ENCODE peak calls at places on chromosomes 6 and 20, in four cellular contexts. U, J, F and Y are unnamed samples. For H3K36me3 and H3K9me3, the result is how much of the 10 kb centered on the place peaks cover.

GRCh38 chr6:20564777-20565176 is 30.5 kb downstream of the CDKAL1 start:
- DNase-seq in U (peak), J (no peak), F (no peak), Y (no peak)

GRCh38 chr6:4441981-4442434 is 306.6 kb upstream of the ECI2 start:
- DNase-seq in U (no peak), J (peak), F (no peak), Y (no peak)

GRCh38 chr6:138988469-138988834 is 399 bp upstream of the REPS1 start:
- DNase-seq in U (no peak), J (no peak), F (no peak), Y (no peak)

GRCh38 chr20:47710665-47711045 is 74.6 kb downstream of the SULF2 start:
- DNase-seq in U (no peak), J (no peak), F (no peak), Y (no peak)

GRCh38 chr6:136753624-136754023 is 38.7 kb downstream of the MAP3K5 start:
- DNase-seq in U (no peak), J (no peak), F (peak), Y (peak)

GRCh38 chr6:95128439-95128838 is 448.9 kb upstream of the MANEA start:
- DNase-seq in U (no peak), J (no peak), F (no peak), Y (no peak)

GRCh38 chr6:33758807-33759206 is 12.1 kb upstream of the IP6K3 start:
- DNase-seq in U (no peak), J (no peak), F (no peak), Y (no peak)

GRCh38 chr20:4607287-4607713 is 114.4 kb upstream of the PRND start:
- DNase-seq in U (peak), J (peak), F (peak), Y (peak)

GRCh38 chr6:55212147-55212546 is 37.8 kb downstream of the HCRTR2 start:
- DNase-seq in U (no peak), J (no peak), F (no peak), Y (no peak)

GRCh38 chr6:157659536-157660271 is 163.3 kb upstream of the SNX9 start:
- DNase-seq in U (no peak), J (no peak), F (no peak), Y (no peak)

GRCh38 chr6:55449219-55449618 is 122.0 kb downstream of the GFRAL start:
- DNase-seq in U (no peak), J (peak), F (no peak), Y (no peak)

GRCh38 chr6:19668710-19669109 is 168.5 kb upstream of the ID4 start:
- DNase-seq in U (no peak), J (no peak), F (no peak), Y (no peak)

GRCh38 chr6:43786664-43787329 is 16.8 kb downstream of the VEGFA start:
- DNase-seq in U (no peak), J (no peak), F (no peak), Y (no peak)

GRCh38 chr20:58714923-58715708 is 22.5 kb downstream of the NPEPL1 start:
- DNase-seq in U (no peak), J (peak), F (no peak), Y (no peak)

DNA sequence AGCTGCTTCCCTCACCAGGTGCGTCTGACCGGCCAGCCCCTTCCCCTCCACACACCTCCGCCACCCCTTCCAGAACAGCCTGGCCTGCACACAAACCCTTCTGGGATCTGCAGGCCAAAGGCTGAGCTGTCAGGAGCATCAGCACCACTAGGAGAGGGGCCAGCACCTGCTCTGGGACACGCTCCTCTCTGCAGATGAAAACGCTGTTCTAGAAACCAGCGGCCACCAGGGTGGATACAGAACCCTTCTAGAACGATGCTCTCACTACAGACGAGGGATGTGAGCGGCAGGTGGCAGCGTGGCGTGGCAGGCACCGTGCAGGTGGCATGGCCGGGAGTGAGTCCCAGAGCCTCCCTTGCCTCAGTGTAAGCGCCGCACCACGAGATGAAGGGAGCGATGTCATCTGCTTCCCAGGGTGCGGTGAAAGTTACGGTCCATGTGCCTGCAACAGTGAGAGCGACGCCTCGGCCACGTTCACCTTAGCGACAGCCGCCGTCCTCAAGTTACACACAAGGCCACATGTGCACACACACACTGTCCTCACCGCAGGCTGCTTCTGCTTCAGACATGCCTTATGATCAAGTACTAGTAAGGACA is 53.6 kb downstream of the TAF4 start:
- DNase-seq in U (no peak), J (no peak), F (no peak), Y (no peak)
- H3K36me3 ChIP-seq in U (half or more), J (under half), F (under half), Y (under half)

GRCh38 chr6:159884720-159885119 is 6.1 kb upstream of the MAS1 start:
- DNase-seq in U (no peak), J (no peak), F (no peak), Y (no peak)
- H3K9me3 ChIP-seq in U (under half), J (under half), F (under half), Y (under half)

DNA sequence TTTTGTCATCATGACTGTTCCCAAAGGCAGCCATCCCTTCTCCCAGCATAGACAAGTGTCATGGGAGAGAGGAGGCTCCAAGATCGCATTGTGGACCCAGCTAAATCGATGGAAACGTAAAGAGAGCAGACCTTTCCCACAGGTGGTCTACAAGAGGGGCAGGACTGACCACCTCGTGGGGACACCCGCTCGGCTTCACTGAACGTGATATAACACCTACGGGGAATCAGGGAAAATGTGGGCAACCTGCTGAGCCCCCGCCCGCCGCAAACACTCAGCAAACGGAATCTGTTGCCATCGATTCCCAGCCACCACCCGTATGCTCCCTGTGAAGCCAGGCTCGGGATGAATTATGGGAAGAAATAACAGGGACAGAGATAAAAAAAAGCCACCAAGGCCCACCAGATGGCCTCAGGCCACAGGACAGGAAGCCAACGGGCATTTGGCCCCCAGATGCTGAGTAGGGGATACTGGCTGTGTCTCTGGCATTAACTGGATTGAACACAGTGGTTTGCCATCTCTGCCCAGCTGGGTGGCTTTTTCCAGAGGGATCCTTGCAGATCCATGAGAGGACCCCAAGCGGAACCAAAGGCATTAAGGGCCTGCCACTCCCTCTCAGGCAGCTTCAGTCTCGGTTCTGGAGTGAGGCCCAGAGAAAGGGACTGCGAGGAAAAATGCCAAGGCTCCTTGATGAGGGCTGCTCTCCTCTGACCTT is 44.4 kb downstream of the BMP7 start:
- DNase-seq in U (no peak), J (no peak), F (no peak), Y (no peak)
- H3K36me3 ChIP-seq in U (half or more), J (under half), F (under half), Y (under half)

DNA sequence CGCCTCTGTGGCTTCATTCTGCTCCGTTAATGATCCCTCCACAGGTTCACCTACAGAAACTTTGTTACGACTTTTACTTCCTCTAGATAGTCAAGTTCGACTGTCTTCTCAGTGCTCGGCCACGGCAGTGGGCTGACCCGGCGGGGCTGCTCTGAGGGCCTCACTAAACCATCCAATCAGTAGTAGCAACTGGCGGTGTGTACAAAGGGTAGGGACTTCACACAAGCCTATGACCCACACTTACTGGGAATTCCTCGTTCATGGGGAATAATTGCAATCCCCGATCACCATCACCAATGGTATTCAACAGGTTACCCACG is 1959.2 kb upstream of the DEFB115 start:
- DNase-seq in U (no peak), J (no peak), F (no peak), Y (no peak)
- H3K9me3 ChIP-seq in U (under half), J (under half), F (under half), Y (under half)

DNA sequence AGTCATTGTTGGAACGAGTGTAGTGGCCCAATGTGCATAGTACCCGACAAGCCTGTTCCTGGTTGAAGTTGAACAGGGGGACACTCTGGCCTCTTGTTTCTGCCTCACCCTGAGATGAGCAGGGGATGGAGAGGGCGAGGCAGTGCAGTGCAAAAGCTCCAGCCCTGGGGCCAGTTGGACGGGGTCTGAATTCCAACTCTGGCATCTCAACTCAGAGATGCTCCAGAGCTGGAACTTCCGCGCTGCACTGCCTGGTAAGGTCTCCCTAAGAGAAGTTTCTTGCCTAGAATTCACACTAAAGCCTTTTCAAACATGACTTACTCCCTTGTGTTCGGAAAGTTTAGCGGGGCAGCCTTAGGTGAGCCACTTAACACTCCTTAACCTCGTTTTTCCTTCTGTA is 72.3 kb upstream of the SLC22A1 start:
- DNase-seq in U (no peak), J (no peak), F (no peak), Y (no peak)
- H3K36me3 ChIP-seq in U (half or more), J (under half), F (half or more), Y (half or more)

GRCh38 chr6:169473663-169474062 is 220.0 kb upstream of the THBS2 start:
- DNase-seq in U (no peak), J (no peak), F (no peak), Y (no peak)
- H3K9me3 ChIP-seq in U (under half), J (under half), F (under half), Y (under half)

DNA sequence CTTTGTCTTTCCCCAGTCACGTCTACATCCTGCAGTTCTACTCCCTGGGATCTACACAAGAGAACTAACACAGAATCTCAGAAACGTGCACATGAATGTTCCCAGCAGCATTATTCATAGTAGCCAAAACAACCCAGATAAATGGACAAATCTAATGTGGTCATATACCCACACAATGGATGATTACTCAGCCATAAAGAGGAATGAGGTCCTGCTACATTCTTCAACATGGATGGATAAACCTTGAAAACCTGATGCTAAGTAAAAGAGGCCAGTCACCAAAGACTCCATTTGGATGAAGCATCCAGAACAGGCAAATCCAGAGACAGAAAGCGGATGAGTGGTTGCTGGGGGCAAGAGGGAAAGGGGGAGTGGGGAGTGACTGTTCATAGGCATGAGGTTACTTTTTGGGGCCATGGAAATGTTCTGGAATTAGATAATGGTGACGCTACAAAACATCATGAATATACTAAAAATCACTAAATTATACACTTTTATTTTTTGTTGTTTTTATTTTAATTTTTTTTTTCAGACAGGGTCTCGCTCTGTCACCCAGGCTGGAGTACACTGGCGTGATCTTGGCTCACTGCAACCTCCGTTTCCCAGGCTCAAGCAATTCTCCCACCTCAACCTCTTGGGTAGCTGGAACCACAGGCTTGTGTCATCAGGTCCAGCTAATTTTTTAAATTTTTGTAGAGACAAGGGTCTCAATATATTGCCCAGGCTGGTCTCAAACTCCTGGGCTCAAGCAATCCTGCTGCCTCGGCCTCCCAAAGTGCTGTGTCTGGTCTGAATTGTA is 50.8 kb upstream of the DSN1 start:
- DNase-seq in U (no peak), J (no peak), F (no peak), Y (no peak)
- H3K36me3 ChIP-seq in U (under half), J (under half), F (under half), Y (under half)

DNA sequence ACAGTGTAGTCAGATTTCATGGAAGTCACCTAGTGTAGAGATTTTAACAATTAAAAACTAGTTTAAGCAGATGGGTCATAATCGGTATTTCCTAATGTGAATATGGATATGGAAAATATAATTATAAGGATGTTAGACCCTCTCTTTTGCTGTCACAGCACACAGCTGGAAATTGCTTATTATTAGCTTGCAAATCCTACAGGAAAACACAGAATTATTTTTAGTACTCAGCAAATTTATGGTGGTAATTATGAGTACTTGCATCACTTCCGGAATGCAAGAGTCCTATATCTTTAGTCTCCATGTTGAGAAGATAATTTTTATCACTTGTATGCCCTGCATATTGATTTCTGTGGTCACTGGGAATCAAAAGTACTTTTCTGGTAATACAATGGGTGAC is 993.5 kb downstream of the KIF16B start:
- DNase-seq in U (no peak), J (no peak), F (no peak), Y (no peak)
- H3K9me3 ChIP-seq in U (under half), J (under half), F (under half), Y (under half)